ENCODE peak calls at places on chromosomes 13 and 19, in nine cellular contexts. One of them, this sample, is unnamed.

GRCh38 chr19:3730457-3730958 is 22.3 kb downstream of the TJP3 start:
- DNase-seq in lung: no peak
- DNase-seq in MG63: no peak
- DNase-seq in gastrocnemius medialis: no peak
- DNase-seq in right lobe of liver: no peak
- DNase-seq in prostate gland: no peak
- DNase-seq in endodermal cell: no peak
- DNase-seq in thoracic aorta: no peak
- DNase-seq in neural progenitor cell: no peak
- DNase-seq in this sample: no peak

GRCh38 chr13:107767119-107767518 is 448.2 kb downstream of the LIG4 start:
- DNase-seq in lung: no peak
- DNase-seq in MG63: no peak
- DNase-seq in gastrocnemius medialis: no peak
- DNase-seq in neural progenitor cell: no peak
- DNase-seq in right lobe of liver: no peak
- DNase-seq in prostate gland: no peak
- DNase-seq in endodermal cell: no peak
- DNase-seq in thoracic aorta: no peak
- DNase-seq in this sample: no peak

GRCh38 chr19:38924383-38924782 is 6.2 kb downstream of the SARS2 start:
- DNase-seq in endodermal cell: peak; percentile 21
- DNase-seq in MG63: no peak
- DNase-seq in neural progenitor cell: no peak
- DNase-seq in prostate gland: no peak
- DNase-seq in gastrocnemius medialis: no peak
- DNase-seq in right lobe of liver: no peak
- DNase-seq in thoracic aorta: no peak
- DNase-seq in lung: no peak
- DNase-seq in this sample: no peak

GRCh38 chr19:35095667-35096368 is 19.8 kb upstream of the FXYD3 start:
- DNase-seq in endodermal cell: no peak
- DNase-seq in thoracic aorta: no peak
- DNase-seq in lung: no peak
- DNase-seq in gastrocnemius medialis: peak; percentile 48
- DNase-seq in right lobe of liver: no peak
- DNase-seq in prostate gland: peak; percentile 67
- DNase-seq in neural progenitor cell: no peak
- DNase-seq in MG63: no peak
- DNase-seq in this sample: no peak

GRCh38 chr19:6772028-6772865 is at the start of gene VAV1:
- DNase-seq in thoracic aorta: no peak
- DNase-seq in endodermal cell: peak; percentile 57
- DNase-seq in MG63: no peak
- DNase-seq in lung: peak; percentile 69
- DNase-seq in right lobe of liver: peak; percentile 65
- DNase-seq in prostate gland: peak; percentile 27
- DNase-seq in neural progenitor cell: no peak
- DNase-seq in gastrocnemius medialis: peak; percentile 34
- DNase-seq in this sample: peak; percentile 74

GRCh38 chr19:3721131-3721899 is 13.1 kb downstream of the TJP3 start:
- DNase-seq in endodermal cell: peak; percentile 99
- DNase-seq in gastrocnemius medialis: no peak
- DNase-seq in prostate gland: peak; percentile 81
- DNase-seq in thoracic aorta: no peak
- DNase-seq in right lobe of liver: peak; percentile 77
- DNase-seq in lung: peak; percentile 93
- DNase-seq in neural progenitor cell: peak; percentile 97
- DNase-seq in MG63: peak; percentile 63
- DNase-seq in this sample: peak; percentile 97

GRCh38 chr13:106151056-106151699 is 384.3 kb downstream of the EFNB2 start:
- DNase-seq in right lobe of liver: no peak
- DNase-seq in gastrocnemius medialis: no peak
- DNase-seq in neural progenitor cell: peak; percentile 63
- DNase-seq in endodermal cell: no peak
- DNase-seq in MG63: peak; percentile 86
- DNase-seq in prostate gland: no peak
- DNase-seq in lung: no peak
- DNase-seq in thoracic aorta: no peak
- DNase-seq in this sample: peak; percentile 41

GRCh38 chr13:69331245-69331644 is 776.4 kb upstream of the ATXN8OS start:
- DNase-seq in right lobe of liver: no peak
- DNase-seq in MG63: no peak
- DNase-seq in prostate gland: no peak
- DNase-seq in neural progenitor cell: no peak
- DNase-seq in thoracic aorta: no peak
- DNase-seq in lung: no peak
- DNase-seq in endodermal cell: no peak
- DNase-seq in gastrocnemius medialis: no peak
- DNase-seq in this sample: no peak

GRCh38 chr13:102190930-102191329 is 210.9 kb downstream of the FGF14 start:
- DNase-seq in neural progenitor cell: no peak
- DNase-seq in gastrocnemius medialis: no peak
- DNase-seq in endodermal cell: no peak
- DNase-seq in MG63: no peak
- DNase-seq in right lobe of liver: no peak
- DNase-seq in thoracic aorta: no peak
- DNase-seq in prostate gland: no peak
- DNase-seq in lung: no peak
- DNase-seq in this sample: no peak

GRCh38 chr13:37708101-37708500 is 109.5 kb upstream of the POSTN start:
- DNase-seq in right lobe of liver: no peak
- DNase-seq in endodermal cell: no peak
- DNase-seq in MG63: no peak
- DNase-seq in neural progenitor cell: no peak
- DNase-seq in thoracic aorta: no peak
- DNase-seq in prostate gland: no peak
- DNase-seq in lung: no peak
- DNase-seq in gastrocnemius medialis: no peak
- DNase-seq in this sample: no peak

GRCh38 chr19:32041681-32042292 is 303.6 kb upstream of the ZNF507 start:
- DNase-seq in prostate gland: peak; percentile 52
- DNase-seq in right lobe of liver: no peak
- DNase-seq in gastrocnemius medialis: no peak
- DNase-seq in thoracic aorta: no peak
- DNase-seq in neural progenitor cell: peak; percentile 77
- DNase-seq in lung: peak; percentile 46
- DNase-seq in MG63: peak; percentile 55
- DNase-seq in endodermal cell: peak; percentile 76
- DNase-seq in this sample: peak; percentile 49

GRCh38 chr13:32735859-32736258 is 149.6 kb downstream of the PDS5B start:
- DNase-seq in right lobe of liver: no peak
- DNase-seq in gastrocnemius medialis: no peak
- DNase-seq in MG63: no peak
- DNase-seq in endodermal cell: no peak
- DNase-seq in lung: no peak
- DNase-seq in neural progenitor cell: no peak
- DNase-seq in prostate gland: no peak
- DNase-seq in thoracic aorta: no peak
- DNase-seq in this sample: no peak

GRCh38 chr19:12237143-12237839 is 57.4 kb downstream of the ZNF44 start:
- DNase-seq in endodermal cell: no peak
- DNase-seq in neural progenitor cell: no peak
- DNase-seq in MG63: no peak
- DNase-seq in prostate gland: no peak
- DNase-seq in thoracic aorta: no peak
- DNase-seq in gastrocnemius medialis: no peak
- DNase-seq in lung: no peak
- DNase-seq in right lobe of liver: no peak
- DNase-seq in this sample: no peak
- H3K9me3 ChIP-seq in endodermal cell: peaks cover 37% of the 10 kb centered on the region
- H3K9me3 ChIP-seq in neural progenitor cell: no peaks in the 10 kb centered on the region
- H3K9me3 ChIP-seq in MG63: peaks cover 31% of the 10 kb centered on the region
- H3K9me3 ChIP-seq in prostate gland: no peaks in the 10 kb centered on the region
- H3K9me3 ChIP-seq in thoracic aorta: no peaks in the 10 kb centered on the region
- H3K9me3 ChIP-seq in gastrocnemius medialis: no peaks in the 10 kb centered on the region
- H3K9me3 ChIP-seq in lung: no peaks in the 10 kb centered on the region
- H3K9me3 ChIP-seq in right lobe of liver: no peaks in the 10 kb centered on the region
- H3K9me3 ChIP-seq in this sample: no peaks in the 10 kb centered on the region

GRCh38 chr19:40995355-40995754 is 4.3 kb downstream of the CYP2B6 start:
- DNase-seq in gastrocnemius medialis: no peak
- DNase-seq in right lobe of liver: no peak
- DNase-seq in MG63: no peak
- DNase-seq in prostate gland: no peak
- DNase-seq in endodermal cell: no peak
- DNase-seq in neural progenitor cell: no peak
- DNase-seq in thoracic aorta: no peak
- DNase-seq in lung: no peak
- DNase-seq in this sample: no peak

GRCh38 chr19:40989453-40989852 is 1.6 kb upstream of the CYP2B6 start:
- DNase-seq in right lobe of liver: peak; percentile 85
- DNase-seq in endodermal cell: no peak
- DNase-seq in MG63: no peak
- DNase-seq in prostate gland: no peak
- DNase-seq in neural progenitor cell: no peak
- DNase-seq in thoracic aorta: no peak
- DNase-seq in lung: no peak
- DNase-seq in gastrocnemius medialis: no peak
- DNase-seq in this sample: no peak

DNA sequence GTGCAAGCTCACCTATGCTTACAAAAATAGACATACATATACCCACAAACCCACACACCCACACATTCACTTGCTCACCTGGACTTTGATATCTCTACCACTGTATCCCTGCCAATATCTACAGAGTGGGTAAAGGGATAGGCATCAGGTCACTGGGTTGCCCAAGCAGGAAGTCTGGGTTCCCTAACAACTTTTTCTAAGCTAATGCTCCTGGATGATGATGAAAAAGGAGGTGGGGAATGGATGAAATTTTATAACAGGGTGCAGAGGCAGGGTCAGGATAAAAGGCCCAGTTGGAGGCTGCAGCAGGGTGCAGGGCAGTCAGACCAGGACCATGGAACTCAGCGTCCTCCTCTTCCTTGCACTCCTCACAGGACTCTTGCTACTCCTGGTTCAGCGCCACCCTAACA is at the start of gene CYP2B6:
- DNase-seq in prostate gland: no peak
- DNase-seq in gastrocnemius medialis: no peak
- DNase-seq in right lobe of liver: peak; percentile 88
- DNase-seq in thoracic aorta: no peak
- DNase-seq in neural progenitor cell: no peak
- DNase-seq in MG63: no peak
- DNase-seq in endodermal cell: no peak
- DNase-seq in lung: no peak
- DNase-seq in this sample: peak; percentile 30
- H3K4me3 ChIP-seq in prostate gland: no peak within 1 kb of the TSS
- H3K4me3 ChIP-seq in gastrocnemius medialis: no peak within 1 kb of the TSS
- H3K4me3 ChIP-seq in right lobe of liver: peak within 1 kb of the TSS; percentile 26
- H3K4me3 ChIP-seq in thoracic aorta: no peak within 1 kb of the TSS
- H3K4me3 ChIP-seq in neural progenitor cell: no peak within 1 kb of the TSS
- H3K4me3 ChIP-seq in MG63: no peak within 1 kb of the TSS
- H3K4me3 ChIP-seq in endodermal cell: no peak within 1 kb of the TSS
- H3K4me3 ChIP-seq in lung: no peak within 1 kb of the TSS
- H3K4me3 ChIP-seq in this sample: no peak within 1 kb of the TSS

DNA sequence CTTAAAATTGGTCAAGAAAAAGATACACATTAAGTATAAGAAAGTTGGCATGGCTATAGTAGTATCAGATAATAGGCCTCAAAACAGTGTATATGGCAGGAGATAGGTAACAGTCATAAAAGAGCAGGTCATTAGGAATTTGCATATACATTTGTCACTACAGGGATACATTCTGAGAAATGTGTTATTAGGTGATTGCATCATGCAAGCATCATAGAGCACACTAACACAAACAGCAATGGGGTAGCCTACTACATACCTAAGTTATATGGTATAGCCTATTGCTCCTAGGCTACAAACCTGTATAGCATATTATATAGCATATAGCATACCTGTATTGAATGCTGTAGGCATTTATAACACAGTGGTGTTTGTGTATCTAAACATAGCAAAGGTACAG is 6.2 kb upstream of the ZNF529 start:
- DNase-seq in MG63: no peak
- DNase-seq in thoracic aorta: no peak
- DNase-seq in gastrocnemius medialis: no peak
- DNase-seq in lung: no peak
- DNase-seq in right lobe of liver: no peak
- DNase-seq in endodermal cell: no peak
- DNase-seq in prostate gland: no peak
- DNase-seq in neural progenitor cell: no peak
- DNase-seq in this sample: no peak
- H3K9me3 ChIP-seq in MG63: peaks cover 24% of the 10 kb centered on the region
- H3K9me3 ChIP-seq in thoracic aorta: peaks cover 36% of the 10 kb centered on the region
- H3K9me3 ChIP-seq in gastrocnemius medialis: peaks cover 4% of the 10 kb centered on the region
- H3K9me3 ChIP-seq in lung: no peaks in the 10 kb centered on the region
- H3K9me3 ChIP-seq in right lobe of liver: no peaks in the 10 kb centered on the region
- H3K9me3 ChIP-seq in endodermal cell: peaks cover 71% of the 10 kb centered on the region
- H3K9me3 ChIP-seq in prostate gland: no peaks in the 10 kb centered on the region
- H3K9me3 ChIP-seq in neural progenitor cell: no peaks in the 10 kb centered on the region
- H3K9me3 ChIP-seq in this sample: no peaks in the 10 kb centered on the region

GRCh38 chr13:44108345-44108858 is 228.7 kb downstream of the LACC1 start:
- DNase-seq in lung: no peak
- DNase-seq in thoracic aorta: no peak
- DNase-seq in right lobe of liver: peak; percentile 87
- DNase-seq in prostate gland: peak; percentile 8
- DNase-seq in endodermal cell: no peak
- DNase-seq in neural progenitor cell: no peak
- DNase-seq in gastrocnemius medialis: no peak
- DNase-seq in MG63: no peak
- DNase-seq in this sample: peak; percentile 89

GRCh38 chr13:44111701-44112100 is 232.0 kb downstream of the LACC1 start:
- DNase-seq in thoracic aorta: no peak
- DNase-seq in right lobe of liver: no peak
- DNase-seq in endodermal cell: no peak
- DNase-seq in prostate gland: no peak
- DNase-seq in neural progenitor cell: no peak
- DNase-seq in MG63: no peak
- DNase-seq in lung: no peak
- DNase-seq in gastrocnemius medialis: no peak
- DNase-seq in this sample: no peak

GRCh38 chr13:44107357-44108121 is 227.8 kb downstream of the LACC1 start:
- DNase-seq in gastrocnemius medialis: no peak
- DNase-seq in prostate gland: peak; percentile 43
- DNase-seq in neural progenitor cell: no peak
- DNase-seq in right lobe of liver: peak; percentile 79
- DNase-seq in MG63: no peak
- DNase-seq in endodermal cell: no peak
- DNase-seq in lung: no peak
- DNase-seq in thoracic aorta: no peak
- DNase-seq in this sample: peak; percentile 30

GRCh38 chr13:44112700-44113329 is 233.1 kb downstream of the LACC1 start:
- DNase-seq in gastrocnemius medialis: no peak
- DNase-seq in neural progenitor cell: no peak
- DNase-seq in prostate gland: no peak
- DNase-seq in lung: no peak
- DNase-seq in thoracic aorta: no peak
- DNase-seq in MG63: no peak
- DNase-seq in endodermal cell: no peak
- DNase-seq in right lobe of liver: no peak
- DNase-seq in this sample: no peak

DNA sequence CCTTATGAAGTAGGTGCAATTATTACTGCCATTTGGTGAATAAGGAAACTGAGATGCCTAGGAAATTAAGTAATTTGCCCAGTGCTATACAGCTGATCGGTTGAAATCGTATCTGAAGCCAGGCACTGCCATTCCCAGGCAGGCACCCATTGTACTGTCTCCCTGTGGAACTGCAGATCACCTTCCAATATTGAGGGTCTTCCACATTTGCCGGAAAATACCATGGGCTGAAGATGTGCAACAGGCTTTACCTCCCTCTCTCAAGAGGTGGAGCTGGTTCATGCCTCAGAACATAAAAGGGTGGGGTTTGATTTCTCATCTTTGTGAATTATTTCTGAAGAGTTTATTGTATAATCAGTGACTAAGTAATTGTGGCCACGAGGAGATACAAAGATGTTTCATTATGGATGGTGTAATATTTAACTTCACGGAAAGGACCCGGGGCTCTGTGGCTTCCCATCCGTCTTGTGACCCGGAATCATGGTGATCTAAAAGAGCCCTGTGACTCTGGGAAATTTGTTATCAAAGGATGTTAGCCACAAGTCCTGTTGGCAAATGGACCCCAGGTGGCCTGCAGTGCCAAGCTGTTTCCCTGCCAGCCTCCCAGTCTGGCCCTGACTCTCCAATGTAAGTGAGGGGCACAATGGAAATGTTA is 230.4 kb downstream of the LACC1 start:
- DNase-seq in gastrocnemius medialis: no peak
- DNase-seq in neural progenitor cell: no peak
- DNase-seq in thoracic aorta: no peak
- DNase-seq in prostate gland: no peak
- DNase-seq in MG63: no peak
- DNase-seq in lung: no peak
- DNase-seq in right lobe of liver: no peak
- DNase-seq in endodermal cell: no peak
- DNase-seq in this sample: peak; percentile 44
- H3K4me3 ChIP-seq in gastrocnemius medialis: no peak overlapping the region
- H3K4me3 ChIP-seq in neural progenitor cell: no peak overlapping the region
- H3K4me3 ChIP-seq in thoracic aorta: no peak overlapping the region
- H3K4me3 ChIP-seq in prostate gland: no peak overlapping the region
- H3K4me3 ChIP-seq in MG63: no peak overlapping the region
- H3K4me3 ChIP-seq in lung: no peak overlapping the region
- H3K4me3 ChIP-seq in right lobe of liver: no peak overlapping the region
- H3K4me3 ChIP-seq in endodermal cell: no peak overlapping the region
- H3K4me3 ChIP-seq in this sample: no peak overlapping the region

This sample was measured in colonic mucosa.